ENCODE peak calls at places on chromosome 13, in nine cellular contexts. L is frontal cortex; Z is GM12891; I is activated T-cell treated with anti-CD3 and anti-CD28 coated beads, Interleukin-2, amount 50 U/mL, for 4 hours; R is ELR; X is B cell; J is EL; W is NCI-H446; Y is kidney tubule cell. E is an unnamed sample.

GRCh38 chr13:27954406-27954851 is 14.7 kb downstream of the CDX2 start:
- DNase-seq in X (peak), W (no peak), R (peak), I (no peak), J (peak), Y (peak), Z (no peak), L (no peak), E (no peak)

GRCh38 chr13:99870541-99870940 is 101.0 kb downstream of the ZIC5 start:
- DNase-seq in W (no peak), R (no peak), I (no peak), Z (no peak), L (no peak), J (no peak), X (no peak), Y (no peak), E (no peak)

GRCh38 chr13:29758591-29759114 is 91.8 kb downstream of the UBL3 start:
- DNase-seq in Z (no peak), W (no peak), J (peak), Y (no peak), L (no peak), X (no peak), R (peak), I (peak), E (no peak)

GRCh38 chr13:87535911-87536310 is 135.3 kb upstream of the SLITRK5 start:
- DNase-seq in I (no peak), R (no peak), L (no peak), J (no peak), Z (no peak), X (no peak), Y (peak), W (no peak), E (no peak)

GRCh38 chr13:87426737-87427136 is 244.4 kb upstream of the SLITRK5 start:
- DNase-seq in Y (no peak), J (no peak), R (peak), I (no peak), L (no peak), W (no peak), Z (no peak), X (no peak), E (no peak)

GRCh38 chr13:45243072-45243471 is 42.2 kb upstream of the KCTD4 start:
- DNase-seq in R (no peak), J (no peak), Y (no peak), W (no peak), X (no peak), Z (no peak), L (no peak), I (no peak), E (no peak)

GRCh38 chr13:110819203-110820014 is 95.5 kb downstream of the ANKRD10 start:
- DNase-seq in R (peak), L (peak), X (peak), J (peak), I (peak), Z (peak), Y (peak), W (peak), E (peak)

GRCh38 chr13:36163809-36164308 is 32.7 kb upstream of the DCLK1 start:
- DNase-seq in W (peak), R (peak), L (no peak), J (peak), I (no peak), Z (no peak), Y (peak), X (no peak), E (peak)

GRCh38 chr13:46983881-46984280 is 87.0 kb upstream of the HTR2A start:
- DNase-seq in Z (peak), J (peak), X (peak), I (no peak), L (no peak), W (no peak), Y (peak), R (peak), E (no peak)

GRCh38 chr13:95355491-95355890 is 54.2 kb upstream of the ABCC4 start:
- DNase-seq in L (no peak), W (no peak), J (peak), Y (peak), X (no peak), R (peak), I (no peak), Z (no peak), E (peak)

GRCh38 chr13:60689076-60689475 is 292.1 kb downstream of the TDRD3 start:
- DNase-seq in Z (no peak), L (no peak), X (no peak), J (no peak), W (no peak), Y (no peak), R (no peak), I (no peak), E (no peak)

GRCh38 chr13:99984134-99984462 is 2.5 kb downstream of the ZIC2 start:
- DNase-seq in L (no peak), I (no peak), R (no peak), J (no peak), W (no peak), Z (no peak), X (no peak), Y (no peak), E (no peak)

GRCh38 chr13:70394149-70394548 is 285.9 kb upstream of the KLHL1 start:
- DNase-seq in L (no peak), Z (no peak), I (no peak), X (no peak), W (no peak), Y (no peak), R (no peak), J (no peak), E (no peak)

GRCh38 chr13:99895428-99895998 is 76.1 kb downstream of the ZIC5 start:
- DNase-seq in X (peak), Z (no peak), Y (no peak), I (no peak), J (no peak), R (no peak), L (no peak), W (no peak), E (no peak)

GRCh38 chr13:77002590-77003190 is 10.8 kb downstream of the CLN5 start:
- DNase-seq in W (no peak), Y (peak), J (peak), L (no peak), X (no peak), I (no peak), R (peak), Z (no peak), E (peak)

GRCh38 chr13:39527961-39528720 is 74.9 kb downstream of the LHFPL6 start:
- DNase-seq in Y (peak), X (no peak), R (peak), L (peak), Z (no peak), W (peak), I (no peak), J (peak), E (peak)

GRCh38 chr13:23411220-23411619 is 22.3 kb downstream of the SACS start:
- DNase-seq in Y (no peak), J (no peak), R (no peak), I (no peak), L (no peak), Z (no peak), X (no peak), W (no peak), E (no peak)

GRCh38 chr13:21218351-21219043 is 42.0 kb downstream of the MRPL57 start:
- DNase-seq in Z (no peak), Y (no peak), W (no peak), R (no peak), L (no peak), I (no peak), X (no peak), J (no peak), E (peak)

GRCh38 chr13:50732712-50733111 is 110.8 kb downstream of the DLEU7 start:
- DNase-seq in Z (no peak), L (no peak), J (peak), W (no peak), R (peak), I (no peak), Y (no peak), X (no peak), E (no peak)

GRCh38 chr13:54934121-54934520 is 1905.5 kb downstream of the OLFM4 start:
- DNase-seq in Y (no peak), X (no peak), L (no peak), I (no peak), R (no peak), W (no peak), J (no peak), Z (no peak), E (no peak)

GRCh38 chr13:112619730-112620639 is 32.0 kb upstream of the TUBGCP3 start:
- DNase-seq in X (no peak), Y (peak), J (peak), W (no peak), Z (no peak), R (peak), L (no peak), I (no peak), E (peak)

GRCh38 chr13:60347174-60347573 is 49.8 kb upstream of the TDRD3 start:
- DNase-seq in W (no peak), I (no peak), X (no peak), L (no peak), R (no peak), Y (no peak), J (no peak), Z (no peak), E (no peak)

GRCh38 chr13:97328222-97328790 is 105.7 kb upstream of the RAP2A start:
- DNase-seq in W (no peak), X (no peak), J (peak), L (no peak), Z (no peak), R (peak), I (no peak), Y (peak), E (peak)

GRCh38 chr13:102530751-102531150 is 66.0 kb upstream of the TPP2 start:
- DNase-seq in R (no peak), X (no peak), Y (no peak), W (no peak), I (no peak), L (no peak), Z (no peak), J (no peak), E (no peak)

E was measured in myocyte.